ENCODE peak calls at places on chromosomes 2 and 18, in nine cellular contexts. J is MM.1S, A is neural progenitor cell, D is GM23248, C is hepatocyte, V is HCT116, B is PC-3, P is GM23338, F is SK-N-SH. Z is an unnamed sample.

GRCh38 chr2:190280565-190281330 is 38.9 kb downstream of the HIBCH start:
- DNase-seq in V (no peak), F (no peak), A (no peak), J (no peak), D (peak), P (no peak), C (no peak), B (no peak), Z (no peak)

GRCh38 chr2:106304612-106305184 is 110.6 kb upstream of the UXS1 start:
- DNase-seq in P (no peak), D (no peak), F (no peak), C (no peak), V (no peak), J (no peak), A (no peak), B (no peak), Z (no peak)

GRCh38 chr18:6327895-6328623 is 86.7 kb downstream of the L3MBTL4 start:
- DNase-seq in A (no peak), B (peak), D (no peak), V (no peak), P (no peak), C (no peak), J (no peak), F (no peak), Z (no peak)

GRCh38 chr18:11570770-11571169 is 38.6 kb upstream of the SLC35G4 start:
- DNase-seq in J (peak), A (no peak), B (peak), F (no peak), V (no peak), D (peak), C (no peak), P (peak), Z (peak)

GRCh38 chr2:82539222-82539621 is 1919.9 kb downstream of the SUCLG1 start:
- DNase-seq in B (no peak), V (no peak), F (no peak), J (peak), P (no peak), D (no peak), A (no peak), C (no peak), Z (no peak)

GRCh38 chr2:124778076-124778475 is 753.0 kb downstream of the CNTNAP5 start:
- DNase-seq in P (no peak), F (no peak), B (peak), D (no peak), A (no peak), C (no peak), V (no peak), J (peak), Z (no peak)

GRCh38 chr2:171834286-171834685 is 59.8 kb downstream of the SLC25A12 start:
- DNase-seq in F (no peak), C (no peak), V (no peak), J (no peak), A (no peak), D (no peak), B (no peak), P (no peak), Z (no peak)

GRCh38 chr2:207746131-207746530 is 23.6 kb downstream of the FZD5 start:
- DNase-seq in A (peak), J (peak), C (peak), V (peak), P (peak), F (peak), D (peak), B (peak), Z (peak)

GRCh38 chr2:40113997-40114396 is 334.9 kb upstream of the THUMPD2 start:
- DNase-seq in D (no peak), J (no peak), B (no peak), P (no peak), V (no peak), C (no peak), A (no peak), F (no peak), Z (no peak)

GRCh38 chr2:42464631-42465030 is 29.2 kb downstream of the KCNG3 start:
- DNase-seq in V (no peak), F (no peak), C (peak), D (no peak), P (no peak), B (no peak), J (no peak), A (no peak), Z (no peak)

GRCh38 chr2:79622508-79622907 is 109.7 kb downstream of the CTNNA2 start:
- DNase-seq in C (no peak), A (no peak), V (no peak), F (no peak), B (no peak), P (no peak), D (peak), J (no peak), Z (no peak)

GRCh38 chr2:185219981-185220380 is 518.6 kb upstream of the FSIP2 start:
- DNase-seq in A (no peak), D (no peak), P (no peak), F (peak), J (no peak), V (no peak), B (peak), C (peak), Z (no peak)

GRCh38 chr2:59167514-59167913 is 926.4 kb upstream of the FANCL start:
- DNase-seq in A (no peak), V (no peak), C (no peak), J (no peak), D (no peak), P (peak), F (no peak), B (no peak), Z (no peak)

GRCh38 chr2:241777167-241777685 is 604 bp downstream of the GAL3ST2 start:
- DNase-seq in F (peak), J (no peak), V (no peak), D (no peak), C (no peak), A (no peak), B (no peak), P (no peak), Z (no peak)

GRCh38 chr2:206064077-206064476 is 21.9 kb downstream of the INO80D start:
- DNase-seq in V (no peak), C (no peak), J (no peak), A (no peak), P (no peak), F (no peak), B (no peak), D (peak), Z (no peak)

GRCh38 chr2:240353086-240353798 is 82.2 kb upstream of the GPC1 start:
- DNase-seq in J (no peak), V (no peak), B (no peak), C (no peak), F (peak), D (no peak), A (no peak), P (no peak), Z (no peak)

GRCh38 chr18:50188652-50189051 is 6.3 kb downstream of the MYO5B start:
- DNase-seq in C (no peak), A (no peak), B (no peak), D (no peak), V (no peak), P (no peak), F (no peak), J (no peak), Z (no peak)

GRCh38 chr2:189613077-189613636 is 32.6 kb upstream of the SLC40A1 start:
- DNase-seq in P (no peak), F (no peak), D (peak), B (no peak), A (no peak), C (peak), V (no peak), J (no peak), Z (no peak)

GRCh38 chr18:51236225-51236624 is 38.7 kb upstream of the MEX3C start:
- DNase-seq in V (peak), A (no peak), B (peak), C (peak), P (no peak), D (peak), F (no peak), J (no peak), Z (no peak)

DNA sequence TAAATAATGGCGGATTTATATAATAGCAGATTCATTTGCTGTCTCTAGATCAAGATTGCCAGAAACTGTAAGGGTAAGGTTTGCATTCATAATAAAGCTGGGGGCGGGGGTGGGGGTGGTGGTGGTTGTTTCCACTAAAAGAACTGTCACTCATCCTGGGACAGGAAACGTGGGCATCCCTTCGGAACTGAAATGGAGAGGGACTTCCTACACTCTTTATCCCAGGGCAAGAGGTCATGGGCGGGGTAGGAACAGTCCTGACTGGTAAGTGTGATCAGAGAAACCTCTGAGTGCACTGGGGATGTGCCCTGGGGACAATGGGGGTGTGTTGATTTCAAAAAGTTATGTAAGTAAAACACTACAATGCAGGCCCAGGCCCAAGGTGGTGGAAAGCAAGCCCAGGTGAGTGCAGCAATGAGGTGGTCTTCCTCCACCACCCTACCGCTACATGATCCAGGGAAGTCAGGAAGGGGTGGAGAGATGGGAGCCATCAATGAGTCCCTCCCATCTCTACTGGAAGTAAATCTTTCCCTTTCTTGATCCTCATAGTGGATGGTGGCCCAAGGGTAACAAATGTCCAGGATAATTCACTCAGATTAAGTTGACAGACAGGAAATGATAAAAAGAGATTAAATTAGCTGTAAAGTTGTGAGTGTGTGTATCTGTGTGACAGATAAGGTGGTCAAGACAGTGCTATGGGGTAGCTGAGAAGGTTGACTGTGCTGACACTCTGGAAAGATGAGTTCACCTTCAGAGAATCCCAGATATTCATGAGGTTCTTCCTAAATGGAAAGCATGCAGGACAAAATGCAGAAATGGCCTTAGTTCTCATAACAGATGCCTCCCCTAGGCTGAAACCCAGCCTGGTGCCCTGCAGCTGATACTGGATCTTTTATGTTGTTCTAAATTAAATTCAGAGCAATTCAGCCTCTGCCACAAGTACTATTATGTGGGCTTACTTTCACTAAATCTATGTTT is 171.7 kb upstream of the SERPINE2 start:
- DNase-seq in A (no peak), V (no peak), F (peak), J (no peak), C (no peak), P (no peak), D (peak), B (no peak), Z (no peak)
- TF ChIP-seq EZH2phosphoT487 in A (no peak), V (no peak), F (no peak), J (no peak), C (no peak), P (no peak), D (no peak), B (no peak), Z (no peak)

GRCh38 chr2:14420851-14421250 is 211.7 kb upstream of the LRATD1 start:
- DNase-seq in P (no peak), A (no peak), B (peak), F (no peak), C (no peak), J (no peak), V (no peak), D (peak), Z (no peak)
- H2AFZ ChIP-seq in P (no peak), A (no peak), B (peak), F (no peak), C (no peak), J (no peak), V (no peak), D (no peak), Z (no peak)

DNA sequence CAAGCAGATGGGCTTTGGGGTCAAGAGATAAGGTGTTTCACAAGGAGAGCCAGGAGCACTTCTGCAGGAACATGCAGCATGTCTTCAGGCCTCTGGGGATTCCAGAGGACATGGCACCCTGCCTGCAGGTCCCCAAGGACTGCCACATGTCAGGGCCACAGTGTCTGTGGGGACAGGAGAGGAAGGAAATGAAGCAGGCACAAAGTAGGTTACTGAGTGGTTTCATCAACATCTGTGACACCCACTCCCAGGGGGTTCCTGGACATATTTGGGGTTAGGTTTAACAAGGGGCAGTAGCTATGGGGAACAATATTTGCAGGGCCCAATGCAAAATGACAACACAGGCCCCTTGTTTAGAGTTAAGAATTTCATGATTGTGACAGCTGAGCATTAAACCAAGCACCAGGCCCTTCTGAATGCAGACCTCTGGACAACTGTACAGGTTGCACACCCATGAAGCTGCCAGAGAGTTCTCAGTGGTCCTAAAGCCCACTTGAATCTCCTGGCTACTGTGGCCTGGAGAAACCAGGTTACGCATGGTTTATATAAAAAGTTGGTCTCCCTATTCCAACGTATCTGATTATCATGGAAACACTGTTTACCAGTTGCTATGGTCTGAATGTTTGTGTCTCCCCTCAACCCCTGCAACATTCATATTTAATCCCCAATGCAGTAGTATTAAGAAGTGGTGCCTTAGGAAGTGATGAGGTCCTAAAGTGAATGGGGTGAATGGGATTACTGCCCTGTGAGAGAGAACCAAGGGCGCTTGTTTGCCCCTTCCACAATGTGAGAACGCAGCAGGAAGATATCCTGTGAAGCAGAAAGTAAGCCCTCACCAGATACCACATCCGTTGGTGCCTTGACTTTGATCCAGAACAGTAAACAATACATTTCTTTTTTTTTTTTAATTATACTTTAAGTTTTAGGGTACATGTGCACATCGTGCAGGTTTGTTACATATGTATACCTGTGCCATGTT is 48.2 kb upstream of the ANXA4 start:
- DNase-seq in P (no peak), J (no peak), D (no peak), B (peak), A (no peak), C (no peak), V (no peak), F (no peak), Z (peak)
- TF ChIP-seq EZH2phosphoT487 in P (no peak), J (no peak), D (no peak), B (no peak), A (no peak), C (no peak), V (no peak), F (no peak), Z (no peak)

DNA sequence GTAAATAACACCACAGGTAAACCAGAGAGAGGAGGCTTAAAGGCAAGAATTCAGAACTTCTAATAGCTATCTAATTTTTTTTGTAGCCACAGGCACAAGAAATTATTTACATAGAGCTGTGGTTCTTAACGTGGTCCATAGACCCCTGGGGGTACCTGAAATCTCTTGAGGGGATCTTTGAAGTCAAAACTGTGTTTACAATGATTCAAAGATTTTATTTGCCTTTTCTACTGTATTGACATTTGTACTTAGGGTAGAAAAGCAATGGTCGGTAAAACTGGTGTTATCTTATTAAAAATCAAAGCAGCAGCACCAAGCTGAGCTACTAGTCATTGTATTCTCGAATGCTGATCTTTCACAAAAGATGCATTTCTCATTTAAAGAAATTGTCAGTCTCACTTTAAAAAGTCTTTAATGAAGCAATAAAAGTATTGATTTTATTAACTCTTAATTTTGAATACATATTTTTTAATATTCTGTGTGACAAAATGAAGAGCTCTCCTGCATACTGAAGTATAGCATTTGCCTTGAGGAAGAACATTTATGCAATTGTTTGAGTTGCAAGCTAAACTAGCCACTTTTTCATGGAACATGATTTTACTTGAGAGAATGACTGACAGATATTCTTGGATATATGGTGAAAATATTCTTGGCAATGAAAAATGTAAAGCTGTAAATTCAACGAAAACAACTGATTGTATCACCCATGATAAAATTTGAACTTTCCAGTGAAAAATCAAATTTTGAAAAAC is 25.6 kb upstream of the KLHL14 start:
- DNase-seq in C (no peak), D (no peak), J (no peak), B (no peak), V (no peak), A (no peak), F (no peak), P (no peak), Z (peak)
- H2AFZ ChIP-seq in C (no peak), D (no peak), J (no peak), B (no peak), V (no peak), A (no peak), F (no peak), P (no peak), Z (no peak)

GRCh38 chr2:30421026-30421425 is 26.0 kb upstream of the LCLAT1 start:
- DNase-seq in D (no peak), B (no peak), A (no peak), C (no peak), J (no peak), P (no peak), V (no peak), F (no peak), Z (no peak)
- TF ChIP-seq EZH2phosphoT487 in D (no peak), B (no peak), A (no peak), C (no peak), J (no peak), P (no peak), V (no peak), F (no peak), Z (no peak)

GRCh38 chr2:201182650-201183372 is at the start of gene CASP10:
- DNase-seq in A (peak), D (peak), V (peak), P (peak), B (peak), J (peak), C (peak), F (no peak), Z (peak)

GRCh38 chr2:201185863-201186262 is 2.9 kb downstream of the CASP10 start:
- DNase-seq in F (no peak), V (no peak), C (no peak), A (no peak), P (no peak), D (no peak), B (no peak), J (no peak), Z (peak)

GRCh38 chr2:201188449-201188848 is 5.5 kb downstream of the CASP10 start:
- DNase-seq in J (no peak), P (no peak), F (no peak), A (no peak), V (no peak), C (no peak), D (no peak), B (no peak), Z (no peak)

GRCh38 chr2:201180010-201180409 is 2.9 kb upstream of the CASP10 start:
- DNase-seq in F (no peak), D (peak), B (no peak), A (no peak), V (no peak), P (no peak), C (no peak), J (no peak), Z (no peak)

DNA sequence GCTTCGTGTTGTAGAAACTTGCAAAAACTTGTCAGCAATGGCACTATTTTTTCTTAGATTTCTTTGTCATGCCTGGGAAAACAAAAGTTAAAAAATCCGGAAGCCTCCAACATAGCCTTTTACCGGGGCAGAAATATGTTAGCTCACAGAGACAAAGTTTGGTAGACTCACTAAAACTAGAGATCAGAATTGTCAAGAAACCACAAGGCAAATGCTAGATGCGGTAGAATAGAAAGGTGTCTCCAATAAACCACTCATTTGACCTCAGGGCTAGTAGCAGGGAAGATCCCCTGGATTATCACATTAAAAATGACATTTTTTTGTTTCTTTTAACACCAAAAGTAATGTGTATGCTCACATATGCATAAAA is 417 bp downstream of the CASP10 start:
- DNase-seq in B (no peak), C (no peak), F (no peak), D (no peak), A (no peak), V (no peak), J (peak), P (no peak), Z (no peak)
- H2AFZ ChIP-seq in B (peak), C (peak), F (peak), D (peak), A (peak), V (peak), J (no peak), P (peak), Z (peak)

DNA sequence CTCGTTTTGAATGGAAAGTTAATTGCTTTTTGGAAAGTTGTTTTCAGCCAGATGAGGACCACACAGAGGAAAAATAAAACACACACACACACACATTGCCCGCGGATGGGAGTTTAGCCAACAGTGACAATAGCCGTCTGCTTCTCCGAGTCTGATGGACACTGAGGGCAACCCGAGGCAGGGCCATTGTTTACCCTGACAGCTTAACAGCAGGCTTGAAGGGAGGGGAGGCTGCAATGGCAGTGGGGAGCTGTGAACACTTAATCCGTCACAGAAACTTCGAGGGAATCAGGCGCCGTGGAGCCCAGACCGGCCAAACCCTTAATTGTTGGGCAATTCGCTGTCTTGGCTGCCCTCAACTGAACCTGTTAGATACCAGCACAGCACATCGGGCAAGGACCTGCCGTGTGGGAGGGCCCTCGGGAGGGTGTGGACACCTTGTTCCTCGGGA is 145.9 kb downstream of the ACKR3 start:
- DNase-seq in V (no peak), A (peak), P (no peak), J (no peak), C (peak), F (no peak), D (peak), B (no peak), Z (no peak)
- TF ChIP-seq EZH2phosphoT487 in V (no peak), A (no peak), P (no peak), J (no peak), C (no peak), F (no peak), D (no peak), B (no peak), Z (no peak)